ENCODE peak calls at places on chromosome 18, in eight cellular contexts. H is Calu3; Y is skeletal muscle cell; X is erythroblast; D is activated CD8-positive, alpha-beta memory T cell treated with anti-CD3 and anti-CD28 coated beads for 24 hours; O is CD4-positive, alpha-beta T cell; E is foreskin fibroblast; F is HT1080. B is an unnamed sample.

GRCh38 chr18:36786686-36787085 is 42.1 kb downstream of the TPGS2 start:
- DNase-seq in H (no peak), Y (peak), X (no peak), D (no peak), O (no peak), E (peak), F (peak), B (peak)

GRCh38 chr18:43139288-43139946 is 23.9 kb upstream of the RIT2 start:
- DNase-seq in H (no peak), Y (no peak), X (no peak), D (no peak), O (no peak), E (no peak), F (no peak), B (no peak)

GRCh38 chr18:2223394-2223793 is 347.9 kb downstream of the METTL4 start:
- DNase-seq in H (no peak), Y (no peak), X (no peak), D (no peak), O (no peak), E (peak), F (no peak), B (no peak)

GRCh38 chr18:13376841-13377351 is 158.3 kb downstream of the LDLRAD4 start:
- DNase-seq in H (no peak), Y (no peak), X (no peak), D (peak), O (peak), E (no peak), F (no peak), B (no peak)

GRCh38 chr18:25350561-25351201 is 1.3 kb downstream of the ZNF521 start:
- DNase-seq in H (no peak), Y (peak), X (peak), D (peak), O (no peak), E (peak), F (peak), B (peak)

GRCh38 chr18:11994708-11995444 is 13.6 kb downstream of the IMPA2 start:
- DNase-seq in H (peak), Y (no peak), X (no peak), D (no peak), O (no peak), E (peak), F (no peak), B (no peak)

GRCh38 chr18:80176334-80177080 is 67.4 kb downstream of the ADNP2 start:
- DNase-seq in H (no peak), Y (no peak), X (no peak), D (no peak), O (no peak), E (peak), F (no peak), B (no peak)

GRCh38 chr18:5457467-5457957 is 86.3 kb downstream of the EPB41L3 start:
- DNase-seq in H (no peak), Y (no peak), X (no peak), D (no peak), O (no peak), E (no peak), F (no peak), B (no peak)

GRCh38 chr18:52045946-52046345 is 294.1 kb upstream of the DCC start:
- DNase-seq in H (no peak), Y (no peak), X (no peak), D (no peak), O (no peak), E (no peak), F (peak), B (no peak)

GRCh38 chr18:70075906-70076305 is 128.2 kb upstream of the CD226 start:
- DNase-seq in H (no peak), Y (no peak), X (no peak), D (no peak), O (no peak), E (peak), F (no peak), B (no peak)

GRCh38 chr18:36849288-36850011 is 20.5 kb downstream of the KIAA1328 start:
- DNase-seq in H (no peak), Y (peak), X (peak), D (no peak), O (no peak), E (peak), F (no peak), B (peak)

GRCh38 chr18:3901042-3901441 is 451.1 kb downstream of the TGIF1 start:
- DNase-seq in H (no peak), Y (no peak), X (no peak), D (no peak), O (no peak), E (no peak), F (no peak), B (no peak)

GRCh38 chr18:36628435-36629094 is 200.2 kb downstream of the TPGS2 start:
- DNase-seq in H (no peak), Y (peak), X (no peak), D (no peak), O (no peak), E (peak), F (no peak), B (no peak)